ENCODE peak calls at places on chromosomes 16 and 17, in four cellular contexts. U is lower leg skin, L is HFFc6, X is DMS153. T is an unnamed sample.

GRCh38 chr16:27245276-27246231 is 23.0 kb downstream of the NSMCE1 start:
- DNase-seq in U (peak), L (peak), X (no peak), T (no peak)

GRCh38 chr16:81277681-81278080 is 37.1 kb upstream of the GAN start:
- DNase-seq in U (peak), L (no peak), X (no peak), T (peak)

GRCh38 chr16:66660422-66661209 is 35.9 kb downstream of the CMTM4 start:
- DNase-seq in U (peak), L (peak), X (peak), T (peak)

GRCh38 chr17:57468932-57469775 is 212.8 kb downstream of the MSI2 start:
- DNase-seq in U (no peak), L (no peak), X (no peak), T (no peak)

GRCh38 chr16:64626771-64627170 is 495.1 kb downstream of the CDH11 start:
- DNase-seq in U (no peak), L (no peak), X (no peak), T (no peak)

GRCh38 chr16:8958344-8958808 is 5.3 kb downstream of the USP7 start:
- DNase-seq in U (no peak), L (peak), X (peak), T (no peak)

GRCh38 chr16:85338989-85339388 is 226.7 kb upstream of the CIBAR2 start:
- DNase-seq in U (no peak), L (no peak), X (no peak), T (no peak)

GRCh38 chr17:29555840-29556239 is 11.0 kb downstream of the ABHD15 start:
- DNase-seq in U (no peak), L (no peak), X (no peak), T (no peak)

GRCh38 chr16:81544691-81545365 is 100.2 kb downstream of the CMIP start:
- DNase-seq in U (no peak), L (no peak), X (no peak), T (no peak)

GRCh38 chr16:11757671-11758545 is 15.3 kb upstream of the TXNDC11 start:
- DNase-seq in U (no peak), L (peak), X (no peak), T (peak)

GRCh38 chr17:42759982-42760651 is 910 bp upstream of the RAMP2 start:
- DNase-seq in U (no peak), L (no peak), X (no peak), T (no peak)

GRCh38 chr17:75285123-75285522 is 4.1 kb downstream of the SLC25A19 start:
- DNase-seq in U (no peak), L (no peak), X (no peak), T (no peak)